ENCODE peak calls at places on chromosomes 4 and X, in four cellular contexts. C is GM12878, Y is H1, O is HepG2. F is an unnamed sample.

GRCh38 chrX:110734894-110735541 is 60.6 kb downstream of the CHRDL1 start:
- DNase-seq in C (no peak), Y (no peak), O (no peak), F (peak; percentile 46)

GRCh38 chr4:16225681-16225995 is 633 bp downstream of the TAPT1 start:
- DNase-seq in C (no peak), Y (no peak), O (no peak), F (no peak)

GRCh38 chr4:16056681-16057400 is 27.0 kb downstream of the PROM1 start:
- DNase-seq in C (no peak), Y (no peak), O (no peak), F (no peak)

GRCh38 chrX:13669246-13669689 is 16.3 kb downstream of the TCEANC start:
- DNase-seq in C (peak; percentile 89), Y (no peak), O (peak; percentile 52), F (no peak)

GRCh38 chr4:56731857-56732256 is 50.8 kb upstream of the HOPX start:
- DNase-seq in C (no peak), Y (no peak), O (no peak), F (no peak)

GRCh38 chr4:166941629-166942028 is 292.7 kb downstream of the SPOCK3 start:
- DNase-seq in C (peak; percentile 7), Y (no peak), O (no peak), F (no peak)

GRCh38 chr4:139884438-139884837 is 218.8 kb downstream of the MGST2 start:
- DNase-seq in C (no peak), Y (no peak), O (peak; percentile 71), F (no peak)

GRCh38 chrX:108456971-108457477 is 17.4 kb downstream of the COL4A5 start:
- DNase-seq in C (no peak), Y (no peak), O (no peak), F (no peak)

GRCh38 chrX:49155243-49155899 is 7.2 kb upstream of the MAGIX start:
- DNase-seq in C (no peak), Y (no peak), O (no peak), F (peak; percentile 67)

GRCh38 chr4:105399535-105400161 is 74.2 kb downstream of the PPA2 start:
- DNase-seq in C (no peak), Y (no peak), O (no peak), F (no peak)

GRCh38 chrX:154469880-154470279 is 9.2 kb downstream of the LAGE3 start:
- DNase-seq in C (no peak), Y (no peak), O (no peak), F (no peak)

GRCh38 chr4:54971474-54971950 is 153.9 kb downstream of the KDR start:
- DNase-seq in C (no peak), Y (no peak), O (peak; percentile 18), F (no peak)

GRCh38 chrX:154991039-154991438 is 31.5 kb downstream of the F8 start:
- DNase-seq in C (peak; percentile 55), Y (no peak), O (no peak), F (no peak)

GRCh38 chr4:57100979-57101629 is 9.1 kb downstream of the IGFBP7 start:
- DNase-seq in C (no peak), Y (no peak), O (peak; percentile 88), F (no peak)

GRCh38 chrX:119574394-119575266 is at the start of gene UBE2A:
- DNase-seq in C (peak; percentile 53), Y (peak; percentile 78), O (peak; percentile 69), F (peak; percentile 90)

GRCh38 chr4:145066063-145066501 is 31.9 kb downstream of the ANAPC10 start:
- DNase-seq in C (no peak), Y (no peak), O (no peak), F (peak; percentile 30)

GRCh38 chr4:110705440-110705782 is 82.5 kb upstream of the PITX2 start:
- DNase-seq in C (no peak), Y (no peak), O (no peak), F (no peak)

GRCh38 chrX:132564026-132564425 is 75.2 kb upstream of the MBNL3 start:
- DNase-seq in C (no peak), Y (no peak), O (no peak), F (no peak)

GRCh38 chr4:109912706-109913621 is at the start of gene EGF:
- DNase-seq in C (no peak), Y (no peak), O (no peak), F (no peak)

GRCh38 chr4:88001871-88002270 is 5.6 kb upstream of the PKD2 start:
- DNase-seq in C (no peak), Y (no peak), O (no peak), F (no peak)

DNA sequence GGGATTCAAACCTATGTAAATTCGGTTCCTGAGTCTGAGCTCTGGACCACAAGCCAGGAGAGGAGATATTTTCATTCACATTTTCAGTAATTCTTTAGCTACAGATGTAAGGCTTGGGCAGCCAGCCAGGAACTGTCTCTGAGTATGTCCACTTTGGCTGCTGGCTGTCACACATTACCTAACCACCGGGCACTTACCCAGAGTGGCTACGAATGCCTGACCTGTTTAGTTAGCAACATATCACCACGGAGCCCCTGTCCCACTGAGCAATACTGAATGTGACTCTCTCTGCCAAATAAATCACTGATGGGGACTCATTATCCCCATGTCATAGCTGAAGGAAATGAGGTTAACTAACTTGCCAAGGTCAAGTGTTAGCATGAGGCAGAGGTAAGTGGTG is 15.3 kb downstream of the USP46 start:
- DNase-seq in C (no peak), Y (no peak), O (peak; percentile 34), F (no peak)
- TF ChIP-seq SUZ12 in C (no peak), Y (no peak), O (no peak), F (no peak)

DNA sequence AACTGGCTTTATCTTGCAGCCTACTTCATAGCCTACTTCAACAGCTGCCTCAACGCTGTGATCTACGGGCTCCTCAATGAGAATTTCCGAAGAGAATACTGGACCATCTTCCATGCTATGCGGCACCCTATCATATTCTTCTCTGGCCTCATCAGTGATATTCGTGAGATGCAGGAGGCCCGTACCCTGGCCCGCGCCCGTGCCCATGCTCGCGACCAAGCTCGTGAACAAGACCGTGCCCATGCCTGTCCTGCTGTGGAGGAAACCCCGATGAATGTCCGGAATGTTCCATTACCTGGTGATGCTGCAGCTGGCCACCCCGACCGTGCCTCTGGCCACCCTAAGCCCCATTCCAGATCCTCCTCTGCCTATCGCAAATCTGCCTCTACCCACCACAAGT is 4.0 kb downstream of the GPR50 start:
- DNase-seq in C (no peak), Y (no peak), O (no peak), F (no peak)
- H3K27me3 ChIP-seq in C (no peaks in the 10 kb centered on the region), Y (peaks cover 23% of the 10 kb centered on the region), O (peaks cover 13% of the 10 kb centered on the region), F (peaks cover 21% of the 10 kb centered on the region)

DNA sequence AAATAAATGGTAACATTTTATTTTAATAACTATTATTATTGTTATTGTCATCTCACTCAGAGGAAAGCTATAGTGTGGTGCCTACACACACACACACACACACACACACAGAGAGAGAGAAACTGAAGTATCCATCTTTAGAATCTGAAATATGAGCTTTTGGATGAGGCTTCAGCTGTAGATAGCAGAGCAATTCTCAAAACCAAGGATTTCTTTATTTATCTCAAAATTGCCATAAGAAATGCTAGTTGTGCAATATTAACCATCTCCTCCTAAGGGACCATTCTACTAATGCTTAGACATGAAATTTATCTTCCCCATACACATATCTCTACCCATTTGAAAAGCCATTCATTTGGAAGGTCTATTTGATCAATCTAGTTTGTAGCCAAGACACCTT is 50.1 kb upstream of the SGMS2 start:
- DNase-seq in C (no peak), Y (no peak), O (no peak), F (no peak)
- H3K9me3 ChIP-seq in C (no peaks in the 10 kb centered on the region), Y (peaks cover 16% of the 10 kb centered on the region), O (no peaks in the 10 kb centered on the region), F (peaks cover 2% of the 10 kb centered on the region)

DNA sequence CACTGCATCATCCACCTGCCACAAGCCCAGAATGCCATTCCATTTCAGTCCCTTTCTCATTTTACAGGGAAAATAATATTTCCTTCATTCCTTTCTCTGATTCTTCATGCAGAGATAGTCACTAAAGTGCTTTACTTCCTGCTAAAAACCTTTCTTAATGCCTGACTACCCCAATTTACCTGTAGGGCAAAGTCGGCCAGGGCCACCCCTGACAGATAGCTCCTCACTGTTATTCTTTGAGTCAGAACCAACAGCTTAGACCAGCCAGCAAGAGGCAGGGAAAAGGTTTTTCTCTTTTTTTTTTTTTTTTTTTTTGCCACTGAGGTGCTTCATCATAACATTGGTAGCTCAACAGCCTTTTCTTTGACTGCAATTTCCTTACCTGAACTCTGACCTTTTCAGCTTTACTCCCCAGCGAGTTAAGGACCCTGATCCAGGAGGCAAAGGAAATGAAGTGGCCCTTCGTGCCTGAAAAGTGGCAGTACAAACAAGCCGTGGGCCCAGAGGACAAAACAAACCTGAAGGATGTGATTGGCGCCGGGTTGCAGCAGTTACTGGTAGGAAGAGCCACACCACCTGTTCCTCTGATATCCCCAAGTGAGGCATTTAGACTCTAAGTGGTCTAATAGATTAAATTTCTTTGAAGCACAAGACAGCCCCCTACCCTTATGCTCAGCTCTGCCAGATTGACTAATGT is 85.0 kb downstream of the ALPK1 start:
- DNase-seq in C (no peak), Y (no peak), O (no peak), F (no peak)
- TF ChIP-seq SUZ12 in C (no peak), Y (no peak), O (no peak), F (no peak)

DNA sequence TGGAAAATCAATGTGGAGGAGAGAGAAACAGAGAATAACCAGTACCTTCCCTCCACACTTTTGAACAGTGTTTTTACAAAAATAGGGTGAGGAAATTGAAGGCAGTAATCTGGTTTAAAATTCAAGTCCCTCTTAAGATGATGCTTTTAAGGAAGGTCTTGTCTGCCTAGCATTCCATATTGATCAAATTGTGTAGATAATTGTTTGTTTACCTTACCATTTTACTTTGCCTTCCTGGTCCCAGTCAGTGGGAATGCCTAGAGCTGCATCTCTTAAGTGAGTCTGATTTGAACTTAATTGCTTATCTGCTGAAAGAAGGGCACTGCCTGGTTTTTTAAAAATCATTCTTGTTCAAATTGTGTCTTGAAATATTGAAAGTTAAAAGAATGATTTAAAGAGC is 14.4 kb upstream of the MAOA start:
- DNase-seq in C (no peak), Y (no peak), O (no peak), F (no peak)
- H3K27me3 ChIP-seq in C (no peaks in the 10 kb centered on the region), Y (no peaks in the 10 kb centered on the region), O (no peaks in the 10 kb centered on the region), F (no peaks in the 10 kb centered on the region)